ENCODE peak calls at places on chromosome 1, in seven cellular contexts. N is left ventricle myocardium superior; O is GDM1; G is SHP77; M is stimulated activated CD4-positive, alpha-beta T cell treated with anti-CD3 and anti-CD28 coated beads, Interleukin-1b, Interleukin-23, amount 100 ng/mL, for 1 hour; Y is effector CD4-positive, alpha-beta T cell; T is IMR-90. S is an unnamed sample.
A peak's percentile ranks its signal among the peaks of the same experiment; 100 is the strongest.

GRCh38 chr1:6244401-6245054 is 549 bp downstream of the HES3 start:
- DNase-seq in T (no peak), G (no peak), M (no peak), O (no peak), Y (no peak), N (no peak), S (no peak)

GRCh38 chr1:107874221-107874620 is 90.8 kb downstream of the VAV3 start:
- DNase-seq in Y (no peak), G (no peak), M (no peak), T (no peak), N (no peak), O (no peak), S (no peak)

GRCh38 chr1:99507906-99508732 is 137.8 kb upstream of the PALMD start:
- DNase-seq in Y (no peak), M (no peak), O (no peak), T (no peak), N (peak; percentile 18), G (no peak), S (no peak)

GRCh38 chr1:46203738-46204405 is 738 bp downstream of the LURAP1 start:
- DNase-seq in O (no peak), N (no peak), Y (no peak), T (no peak), M (no peak), G (no peak), S (no peak)

GRCh38 chr1:212979340-212980122 is 29.2 kb downstream of the VASH2 start:
- DNase-seq in O (no peak), M (peak; percentile 4), T (no peak), G (no peak), Y (no peak), N (no peak), S (no peak)

GRCh38 chr1:245016700-245017099 is 138.1 kb upstream of the KIF26B start:
- DNase-seq in T (no peak), O (no peak), M (no peak), Y (no peak), G (no peak), N (no peak), S (no peak)

GRCh38 chr1:22491995-22492726 is 40.5 kb downstream of the ZBTB40 start:
- DNase-seq in N (peak; percentile 32), G (no peak), Y (no peak), T (no peak), O (no peak), M (no peak), S (no peak)

GRCh38 chr1:54108156-54108555 is 44.6 kb downstream of the CDCP2 start:
- DNase-seq in G (no peak), M (no peak), T (no peak), Y (no peak), O (no peak), N (no peak), S (no peak)

GRCh38 chr1:120179420-120180348 is 3.4 kb upstream of the SEC22B start:
- DNase-seq in G (no peak), Y (no peak), N (peak; percentile 41), T (peak; percentile 90), M (no peak), O (no peak), S (no peak)

GRCh38 chr1:115539061-115539460 is 102.7 kb upstream of the VANGL1 start:
- DNase-seq in O (no peak), M (no peak), Y (no peak), G (no peak), N (peak; percentile 42), T (peak; percentile 26), S (no peak)

GRCh38 chr1:166814611-166815010 is 24.7 kb upstream of the POGK start:
- DNase-seq in T (peak; percentile 37), Y (no peak), N (no peak), G (no peak), O (no peak), M (no peak), S (no peak)

GRCh38 chr1:203327684-203328457 is 22.6 kb downstream of the BTG2 start:
- DNase-seq in T (peak; percentile 53), G (peak; percentile 79), Y (peak; percentile 73), O (peak; percentile 68), M (no peak), N (no peak), S (peak; percentile 38)

GRCh38 chr1:70427976-70428375 is 16.9 kb downstream of the CTH start:
- DNase-seq in O (no peak), N (no peak), G (no peak), M (no peak), Y (no peak), T (peak; percentile 39), S (no peak)

GRCh38 chr1:204456826-204457361 is 37.7 kb downstream of the PIK3C2B start:
- DNase-seq in O (no peak), G (no peak), T (no peak), Y (no peak), M (no peak), N (peak; percentile 48), S (no peak)

S was measured in CMK.